ENCODE peak calls at places on chromosome 17, in nine cellular contexts. Y, W, P, L, H, K, U, A and B are unnamed samples.

GRCh38 chr17:12765544-12765943 is 23.8 kb upstream of the ARHGAP44 start:
- DNase-seq in K (no peak), W (peak), L (no peak), H (peak), A (peak), P (no peak), U (peak), Y (no peak), B (peak)

GRCh38 chr17:42706732-42707131 is 24.4 kb downstream of the CNTNAP1 start:
- DNase-seq in Y (no peak), P (no peak), L (no peak), H (no peak), A (no peak), W (no peak), K (no peak), U (no peak), B (no peak)

GRCh38 chr17:560379-560935 is 154.2 kb downstream of the VPS53 start:
- DNase-seq in Y (no peak), W (peak), L (peak), A (no peak), U (peak), H (no peak), P (no peak), K (no peak), B (no peak)

GRCh38 chr17:19384723-19385391 is 2.1 kb downstream of the MFAP4 start:
- DNase-seq in K (peak), U (peak), H (peak), L (peak), P (peak), A (peak), W (peak), Y (no peak), B (peak)

GRCh38 chr17:41498276-41498675 is 7.1 kb downstream of the KRT13 start:
- DNase-seq in W (no peak), Y (no peak), L (no peak), H (no peak), P (no peak), U (no peak), A (no peak), K (no peak), B (no peak)

GRCh38 chr17:41049110-41049509 is 2.0 kb upstream of the KRTAP2-1 start:
- DNase-seq in W (peak), P (no peak), U (no peak), L (no peak), K (no peak), Y (no peak), A (no peak), H (no peak), B (peak)

GRCh38 chr17:48439875-48440505 is 10.0 kb upstream of the SKAP1 start:
- DNase-seq in K (no peak), H (no peak), A (no peak), U (no peak), W (no peak), L (no peak), Y (peak), P (no peak), B (no peak)

GRCh38 chr17:77213778-77214132 is 73.0 kb downstream of the SEC14L1 start:
- DNase-seq in H (no peak), K (no peak), A (no peak), L (no peak), W (no peak), U (no peak), P (no peak), Y (no peak), B (no peak)

GRCh38 chr17:9790889-9791876 is at the start of gene DHRS7C:
- DNase-seq in A (no peak), L (no peak), P (peak), W (no peak), Y (no peak), K (peak), H (no peak), U (peak), B (no peak)

GRCh38 chr17:43906951-43907424 is 348 bp downstream of the MPP2 start:
- DNase-seq in Y (no peak), A (no peak), H (no peak), P (no peak), W (no peak), U (no peak), L (peak), K (no peak), B (no peak)

GRCh38 chr17:29760279-29760721 is 137.6 kb upstream of the CORO6 start:
- DNase-seq in H (no peak), U (no peak), L (no peak), Y (peak), P (no peak), W (peak), K (no peak), A (no peak), B (peak)

GRCh38 chr17:17538417-17539391 is 42.5 kb upstream of the RASD1 start:
- DNase-seq in A (no peak), Y (no peak), W (peak), H (no peak), K (no peak), L (no peak), P (no peak), U (no peak), B (no peak)

GRCh38 chr17:70552230-70552981 is 383.1 kb downstream of the KCNJ2 start:
- DNase-seq in P (peak), K (no peak), Y (peak), H (no peak), L (peak), A (no peak), W (peak), U (peak), B (peak)

GRCh38 chr17:19338031-19338990 is 24.2 kb downstream of the B9D1 start:
- DNase-seq in H (no peak), W (peak), Y (peak), A (peak), K (peak), U (peak), L (no peak), P (peak), B (peak)

GRCh38 chr17:65117384-65118035 is 19.7 kb upstream of the RGS9 start:
- DNase-seq in A (no peak), Y (no peak), P (no peak), W (no peak), K (no peak), H (no peak), L (no peak), U (no peak), B (no peak)

GRCh38 chr17:488993-489757 is 136.6 kb upstream of the RPH3AL start:
- DNase-seq in W (peak), U (no peak), L (no peak), H (no peak), A (no peak), Y (peak), P (no peak), K (no peak), B (no peak)

GRCh38 chr17:43966276-43966675 is 12.5 kb upstream of the PYY start:
- DNase-seq in A (no peak), W (no peak), K (no peak), U (no peak), L (no peak), H (no peak), P (no peak), Y (no peak), B (no peak)

GRCh38 chr17:78316867-78317816 is 42.7 kb downstream of the SOCS3 start:
- DNase-seq in U (no peak), H (no peak), P (no peak), L (no peak), W (peak), A (no peak), Y (no peak), K (no peak), B (no peak)

GRCh38 chr17:35241520-35241919 is 1.4 kb upstream of the SLFN5 start:
- DNase-seq in P (peak), H (no peak), K (no peak), A (no peak), L (no peak), U (no peak), Y (no peak), W (no peak), B (no peak)

GRCh38 chr17:74113326-74113725 is 90.2 kb upstream of the RPL38 start:
- DNase-seq in A (no peak), L (no peak), K (no peak), U (no peak), H (no peak), Y (no peak), P (no peak), W (no peak), B (no peak)

GRCh38 chr17:41329279-41329925 is 13.9 kb upstream of the KRTAP17-1 start:
- DNase-seq in P (no peak), A (no peak), Y (peak), W (peak), U (no peak), H (no peak), K (no peak), L (peak), B (peak)

GRCh38 chr17:31488264-31488981 is 96.9 kb downstream of the RAB11FIP4 start:
- DNase-seq in L (no peak), H (no peak), K (no peak), A (no peak), P (no peak), W (no peak), U (no peak), Y (peak), B (no peak)

GRCh38 chr17:27596106-27596505 is 34.9 kb upstream of the LGALS9 start:
- DNase-seq in P (no peak), U (no peak), Y (no peak), H (no peak), L (no peak), A (no peak), K (no peak), W (peak), B (no peak)

GRCh38 chr17:27457731-27458523 is 1.7 kb downstream of the KSR1 start:
- DNase-seq in L (no peak), H (no peak), P (no peak), U (no peak), Y (no peak), A (no peak), W (peak), K (no peak), B (peak)

GRCh38 chr17:73293031-73293430 is 18.8 kb downstream of the CDC42EP4 start:
- DNase-seq in Y (no peak), H (no peak), L (no peak), A (no peak), P (no peak), W (no peak), U (no peak), K (no peak), B (no peak)

GRCh38 chr17:67033613-67034012 is 10.7 kb upstream of the CACNG1 start:
- DNase-seq in W (no peak), H (no peak), A (no peak), U (no peak), K (no peak), P (no peak), Y (no peak), L (no peak), B (no peak)

GRCh38 chr17:41396340-41396739 is 1.1 kb downstream of the KRT31 start:
- DNase-seq in U (no peak), K (no peak), Y (no peak), L (no peak), A (no peak), P (no peak), H (no peak), W (no peak), B (no peak)

GRCh38 chr17:17754719-17755686 is 73.7 kb downstream of the RAI1 start:
- DNase-seq in W (no peak), L (no peak), A (no peak), K (no peak), Y (no peak), U (peak), H (no peak), P (no peak), B (no peak)

GRCh38 chr17:49715221-49715620 is 7.5 kb upstream of the SLC35B1 start:
- DNase-seq in W (no peak), U (no peak), Y (no peak), A (no peak), L (no peak), K (no peak), H (no peak), P (no peak), B (no peak)

GRCh38 chr17:1713878-1714487 is 3.8 kb upstream of the TLCD2 start:
- DNase-seq in L (no peak), W (peak), P (no peak), K (no peak), U (no peak), A (peak), Y (no peak), H (no peak), B (peak)

GRCh38 chr17:7563115-7563869 is 1.6 kb downstream of the SENP3 start:
- DNase-seq in K (no peak), U (no peak), W (no peak), L (no peak), Y (no peak), A (no peak), H (no peak), P (no peak), B (no peak)

GRCh38 chr17:79794659-79795511 is 2.0 kb downstream of the CBX8 start:
- DNase-seq in U (no peak), A (no peak), K (no peak), L (no peak), H (no peak), P (no peak), W (no peak), Y (no peak), B (no peak)

GRCh38 chr17:79792984-79793923 is 3.6 kb downstream of the CBX8 start:
- DNase-seq in Y (no peak), U (no peak), L (no peak), A (no peak), P (no peak), H (peak), K (peak), W (peak), B (peak)

GRCh38 chr17:79795795-79796569 is 895 bp downstream of the CBX8 start:
- DNase-seq in H (no peak), U (no peak), W (no peak), K (no peak), L (no peak), A (no peak), Y (peak), P (no peak), B (no peak)

GRCh38 chr17:79792371-79792871 is 4.5 kb downstream of the CBX8 start:
- DNase-seq in P (no peak), A (no peak), L (no peak), K (no peak), U (no peak), W (no peak), Y (no peak), H (no peak), B (no peak)

DNA sequence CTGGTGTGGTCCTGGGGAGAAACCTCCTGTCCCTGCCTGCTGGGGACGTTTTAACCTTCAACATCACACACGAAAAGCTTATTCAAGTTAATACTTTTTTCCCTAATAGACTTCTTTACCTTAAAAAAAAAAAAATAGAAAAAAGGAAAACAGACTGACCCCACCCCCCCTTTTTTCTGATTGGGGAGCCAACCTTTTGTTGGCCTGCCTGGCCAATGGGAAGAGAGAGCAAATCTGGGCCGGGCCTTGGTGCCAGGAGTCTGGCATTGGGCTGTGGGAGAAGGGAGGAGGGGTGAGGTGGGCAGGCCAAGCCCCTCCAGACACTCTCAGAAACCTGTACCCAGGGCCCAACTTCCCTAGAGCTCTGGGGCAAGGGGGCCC is 3.0 kb downstream of the CBX8 start:
- DNase-seq in U (no peak), A (no peak), Y (no peak), L (no peak), K (no peak), W (no peak), H (peak), P (no peak), B (no peak)
- H3K4me3 ChIP-seq in U (no peak), A (no peak), Y (no peak), L (no peak), K (no peak), W (peak), H (peak), P (no peak), B (peak)

GRCh38 chr17:81792675-81793615 is 11.0 kb upstream of the GCGR start:
- DNase-seq in U (no peak), A (no peak), W (no peak), H (no peak), P (no peak), K (no peak), L (no peak), Y (no peak), B (no peak)

GRCh38 chr17:81794509-81794908 is 9.4 kb upstream of the GCGR start:
- DNase-seq in W (no peak), P (no peak), H (no peak), K (no peak), U (no peak), Y (no peak), A (no peak), L (no peak), B (peak)

GRCh38 chr17:81794074-81794476 is 9.9 kb upstream of the GCGR start:
- DNase-seq in K (no peak), U (no peak), L (no peak), Y (no peak), P (no peak), H (no peak), A (no peak), W (no peak), B (no peak)
- TF ChIP-seq CTCF in K (no peak), U (no peak), L (no peak), Y (no peak), P (no peak), H (no peak), A (no peak), W (no peak), B (no peak)

DNA sequence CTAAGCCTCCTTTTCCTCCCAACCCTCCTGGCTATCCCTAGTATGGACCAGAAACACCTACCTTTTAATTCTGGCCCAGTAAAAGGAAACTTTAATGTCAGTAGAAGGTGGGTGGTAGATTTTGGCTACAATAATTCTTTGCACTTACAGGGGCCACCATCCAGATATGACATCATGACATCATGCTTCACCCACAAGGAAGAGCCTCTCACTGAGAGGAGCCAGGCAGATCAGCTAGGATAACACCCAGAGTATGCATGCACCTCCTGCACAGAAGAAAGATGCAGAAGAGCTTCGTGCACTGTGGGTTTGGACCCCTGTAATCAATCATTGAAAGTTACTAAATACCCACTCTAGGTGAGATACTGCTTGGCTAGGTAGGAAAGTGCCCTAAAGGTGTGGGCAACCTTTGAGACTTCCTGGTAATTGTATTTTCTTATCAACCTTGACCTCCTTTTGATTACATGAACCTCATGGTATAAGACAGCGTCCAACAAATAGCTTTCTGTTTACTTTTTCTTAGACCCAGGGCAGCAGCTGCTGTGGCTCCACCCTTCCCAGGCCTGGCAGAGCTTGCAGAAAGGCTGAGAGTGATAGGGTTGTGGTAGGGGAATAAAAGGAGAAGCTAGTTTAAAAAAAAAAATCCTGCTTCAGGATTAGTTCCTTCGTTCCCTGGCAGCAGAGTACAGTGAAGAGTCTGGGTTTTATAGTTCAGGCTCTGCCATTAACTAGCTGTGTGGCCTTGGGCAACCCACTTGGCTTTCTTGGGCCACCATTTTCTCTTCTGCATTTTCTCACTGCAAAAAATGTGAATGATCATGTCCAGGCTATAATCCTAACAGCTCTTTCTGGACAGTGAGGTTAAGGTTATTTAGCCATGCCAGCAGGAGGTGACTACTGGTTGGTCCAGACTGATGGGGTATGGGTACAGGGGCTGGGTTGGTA is 6.2 kb downstream of the MAP3K14 start:
- DNase-seq in W (no peak), U (no peak), A (no peak), P (peak), H (no peak), L (no peak), K (no peak), Y (no peak), B (no peak)
- H3K4me3 ChIP-seq in W (no peak), U (no peak), A (no peak), P (no peak), H (no peak), L (no peak), K (peak), Y (no peak), B (no peak)

DNA sequence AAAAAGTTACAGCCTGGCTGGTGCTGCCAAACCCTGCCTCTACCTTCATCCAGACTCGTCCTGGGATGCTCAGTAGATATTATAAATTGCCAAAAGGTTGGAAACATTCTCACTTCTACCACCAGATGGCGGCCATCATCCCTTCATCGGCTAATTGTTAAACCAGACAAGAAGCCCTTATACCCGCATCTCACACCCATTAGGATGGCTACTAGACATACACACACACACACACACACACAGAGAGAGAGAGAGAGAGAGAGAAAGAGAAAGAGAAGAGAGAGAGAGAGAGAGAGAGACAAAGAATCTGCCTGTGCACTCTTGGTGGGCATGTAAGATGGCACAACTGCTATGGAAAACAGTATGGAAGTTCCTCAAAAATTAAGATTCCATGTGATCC is 15.0 kb upstream of the SCIMP start:
- DNase-seq in L (peak), A (peak), H (peak), K (peak), U (peak), P (peak), W (peak), Y (peak), B (peak)
- TF ChIP-seq CTCF in L (peak), A (peak), H (peak), K (peak), U (peak), P (peak), W (peak), Y (peak), B (peak)

GRCh38 chr17:38606646-38607611 is 1.2 kb upstream of the SRCIN1 start:
- DNase-seq in H (no peak), U (peak), W (no peak), L (no peak), P (no peak), Y (no peak), K (peak), A (no peak), B (no peak)
- H3K4me3 ChIP-seq in H (no peak), U (no peak), W (no peak), L (peak), P (peak), Y (peak), K (peak), A (peak), B (no peak)

DNA sequence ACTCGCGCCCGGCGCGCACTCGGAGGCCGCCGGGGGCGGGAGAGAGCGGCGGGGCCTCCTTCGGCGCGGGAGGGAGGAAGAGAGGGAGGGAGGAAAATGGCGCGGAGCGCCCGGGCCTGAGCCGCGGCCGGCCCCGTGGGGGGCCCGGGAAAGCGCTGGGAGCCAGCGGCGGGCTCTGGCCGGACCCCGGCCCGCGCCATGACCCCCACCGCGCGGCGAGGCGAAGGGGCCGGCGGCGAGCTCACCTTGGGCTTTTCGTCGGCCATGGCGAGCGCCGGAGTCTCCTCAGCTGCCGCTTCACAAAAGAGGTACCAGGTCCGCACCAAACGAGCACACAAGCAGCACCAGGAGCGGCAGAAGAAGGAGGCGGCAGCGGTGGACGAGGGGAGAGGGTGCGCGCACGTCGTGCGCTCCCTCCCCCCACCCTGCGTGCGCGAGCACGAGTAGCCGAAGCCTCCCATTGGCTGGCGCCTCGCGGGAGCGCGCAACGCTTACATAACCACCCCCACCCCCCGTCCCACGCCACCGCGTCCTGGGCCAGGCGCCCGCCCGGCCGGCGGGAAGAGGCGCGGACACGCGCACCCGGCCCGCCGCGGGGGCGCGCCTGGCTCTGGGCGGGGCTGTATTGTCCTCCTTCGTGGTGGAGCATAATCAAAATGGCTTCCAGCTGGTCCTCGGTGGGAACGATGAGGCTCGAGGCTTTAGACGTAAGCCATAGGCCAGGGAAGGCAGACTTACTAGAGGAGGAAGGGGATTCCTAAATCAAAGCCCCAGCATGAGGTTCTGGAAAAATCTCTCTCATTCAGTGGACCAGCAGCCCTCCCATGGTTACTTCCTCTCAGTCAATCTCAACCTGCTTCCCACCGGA is at the start of gene SUMO2:
- DNase-seq in Y (peak), H (peak), P (peak), U (peak), A (peak), L (peak), W (peak), K (peak), B (peak)
- TF ChIP-seq CTCF in Y (peak), H (peak), P (no peak), U (peak), A (peak), L (peak), W (peak), K (peak), B (no peak)